ENCODE peak calls at places on chromosomes 4 and X, in four cellular contexts. One of them, this sample, is unnamed.

GRCh38 chrX:26651755-26652154 is 435.8 kb downstream of the MAGEB5 start:
- DNase-seq in mammary epithelial cell: no peak
- DNase-seq in progenitor cell of endocrine pancreas: no peak
- DNase-seq in erythroblast: peak
- DNase-seq in this sample: no peak

GRCh38 chr4:37795796-37796195 is 30.7 kb upstream of the PGM2 start:
- DNase-seq in mammary epithelial cell: no peak
- DNase-seq in progenitor cell of endocrine pancreas: no peak
- DNase-seq in erythroblast: peak
- DNase-seq in this sample: no peak

GRCh38 chr4:15295421-15296162 is 132.2 kb upstream of the C1QTNF7 start:
- DNase-seq in mammary epithelial cell: no peak
- DNase-seq in progenitor cell of endocrine pancreas: no peak
- DNase-seq in erythroblast: no peak
- DNase-seq in this sample: no peak

GRCh38 chr4:91621446-91621845 is 682.3 kb upstream of the GRID2 start:
- DNase-seq in mammary epithelial cell: peak
- DNase-seq in progenitor cell of endocrine pancreas: no peak
- DNase-seq in erythroblast: no peak
- DNase-seq in this sample: no peak

GRCh38 chr4:182144621-182145359 is 98.4 kb upstream of the TENM3 start:
- DNase-seq in mammary epithelial cell: peak
- DNase-seq in progenitor cell of endocrine pancreas: peak
- DNase-seq in erythroblast: no peak
- DNase-seq in this sample: no peak

GRCh38 chr4:151796106-151796505 is 35.3 kb upstream of the GATB start:
- DNase-seq in mammary epithelial cell: no peak
- DNase-seq in progenitor cell of endocrine pancreas: no peak
- DNase-seq in erythroblast: no peak
- DNase-seq in this sample: no peak

GRCh38 chr4:111537165-111537564 is 608.1 kb upstream of the FAM241A start:
- DNase-seq in mammary epithelial cell: no peak
- DNase-seq in progenitor cell of endocrine pancreas: no peak
- DNase-seq in erythroblast: no peak
- DNase-seq in this sample: no peak

GRCh38 chr4:87044511-87045369 is 109.9 kb downstream of the AFF1 start:
- DNase-seq in mammary epithelial cell: no peak
- DNase-seq in progenitor cell of endocrine pancreas: no peak
- DNase-seq in erythroblast: peak
- DNase-seq in this sample: no peak

GRCh38 chrX:123108513-123109427 is 75.3 kb upstream of the GRIA3 start:
- DNase-seq in mammary epithelial cell: no peak
- DNase-seq in progenitor cell of endocrine pancreas: no peak
- DNase-seq in erythroblast: no peak
- DNase-seq in this sample: no peak

GRCh38 chr4:91256043-91256442 is 1047.7 kb upstream of the GRID2 start:
- DNase-seq in mammary epithelial cell: no peak
- DNase-seq in progenitor cell of endocrine pancreas: no peak
- DNase-seq in erythroblast: no peak
- DNase-seq in this sample: no peak

GRCh38 chr4:186554485-186554884 is 882 bp downstream of the MTNR1A start:
- DNase-seq in mammary epithelial cell: peak
- DNase-seq in progenitor cell of endocrine pancreas: no peak
- DNase-seq in erythroblast: no peak
- DNase-seq in this sample: no peak

GRCh38 chrX:1448793-1449580 is 3.7 kb downstream of the ASMTL start:
- DNase-seq in mammary epithelial cell: no peak
- DNase-seq in progenitor cell of endocrine pancreas: no peak
- DNase-seq in erythroblast: no peak
- DNase-seq in this sample: peak

GRCh38 chr4:153538408-153539057 is 72.4 kb downstream of the TMEM131L start:
- DNase-seq in mammary epithelial cell: no peak
- DNase-seq in progenitor cell of endocrine pancreas: no peak
- DNase-seq in erythroblast: no peak
- DNase-seq in this sample: no peak

GRCh38 chr4:80037864-80038263 is 35.2 kb downstream of the ANTXR2 start:
- DNase-seq in mammary epithelial cell: no peak
- DNase-seq in progenitor cell of endocrine pancreas: no peak
- DNase-seq in erythroblast: no peak
- DNase-seq in this sample: no peak